ENCODE peak calls at places on chromosomes 7 and 10, in six cellular contexts. One of them, this sample, is unnamed.

GRCh38 chr10:17109475-17110207 is 20.0 kb downstream of the CUBN start:
- DNase-seq in hippocampal formation: no peak
- DNase-seq in HEK293T: no peak
- DNase-seq in lower leg skin: no peak
- DNase-seq in HFFc6: peak; percentile 75
- DNase-seq in fibroblast of the aortic adventitia: peak; percentile 71
- DNase-seq in this sample: peak; percentile 71

GRCh38 chr7:39488467-39489393 is 77.5 kb upstream of the YAE1 start:
- DNase-seq in hippocampal formation: no peak
- DNase-seq in HFFc6: no peak
- DNase-seq in fibroblast of the aortic adventitia: no peak
- DNase-seq in HEK293T: no peak
- DNase-seq in lower leg skin: no peak
- DNase-seq in this sample: no peak

GRCh38 chr7:151233804-151234203 is 1.5 kb downstream of the CHPF2 start:
- DNase-seq in lower leg skin: no peak
- DNase-seq in HFFc6: no peak
- DNase-seq in hippocampal formation: no peak
- DNase-seq in HEK293T: no peak
- DNase-seq in fibroblast of the aortic adventitia: no peak
- DNase-seq in this sample: no peak

GRCh38 chr10:133370026-133370786 is 2.9 kb downstream of the ECHS1 start:
- DNase-seq in hippocampal formation: no peak
- DNase-seq in HEK293T: no peak
- DNase-seq in fibroblast of the aortic adventitia: no peak
- DNase-seq in lower leg skin: no peak
- DNase-seq in HFFc6: no peak
- DNase-seq in this sample: no peak

GRCh38 chr7:44333971-44334733 is 8.8 kb upstream of the CAMK2B start:
- DNase-seq in fibroblast of the aortic adventitia: peak; percentile 31
- DNase-seq in hippocampal formation: peak; percentile 65
- DNase-seq in HFFc6: no peak
- DNase-seq in HEK293T: peak; percentile 3
- DNase-seq in lower leg skin: no peak
- DNase-seq in this sample: no peak

GRCh38 chr10:62560207-62560819 is 186.1 kb downstream of the ZNF365 start:
- DNase-seq in HFFc6: peak; percentile 56
- DNase-seq in HEK293T: no peak
- DNase-seq in lower leg skin: peak; percentile 64
- DNase-seq in hippocampal formation: no peak
- DNase-seq in fibroblast of the aortic adventitia: peak; percentile 96
- DNase-seq in this sample: peak; percentile 78

GRCh38 chr7:135758531-135758932 is 9.9 kb upstream of the FAM180A start:
- DNase-seq in fibroblast of the aortic adventitia: peak; percentile 80
- DNase-seq in HFFc6: no peak
- DNase-seq in lower leg skin: no peak
- DNase-seq in HEK293T: no peak
- DNase-seq in hippocampal formation: no peak
- DNase-seq in this sample: peak; percentile 83

GRCh38 chr10:89645742-89646172 is 715 bp upstream of the PANK1 start:
- DNase-seq in HFFc6: no peak
- DNase-seq in lower leg skin: no peak
- DNase-seq in HEK293T: no peak
- DNase-seq in fibroblast of the aortic adventitia: no peak
- DNase-seq in hippocampal formation: no peak
- DNase-seq in this sample: no peak

GRCh38 chr10:112732277-112732891 is 217.7 kb upstream of the TCF7L2 start:
- DNase-seq in HFFc6: peak; percentile 56
- DNase-seq in lower leg skin: no peak
- DNase-seq in fibroblast of the aortic adventitia: no peak
- DNase-seq in HEK293T: no peak
- DNase-seq in hippocampal formation: no peak
- DNase-seq in this sample: peak; percentile 20

GRCh38 chr7:27689045-27689877 is 26.6 kb upstream of the HIBADH start:
- DNase-seq in fibroblast of the aortic adventitia: peak; percentile 72
- DNase-seq in HFFc6: peak; percentile 19
- DNase-seq in lower leg skin: no peak
- DNase-seq in HEK293T: peak; percentile 35
- DNase-seq in hippocampal formation: no peak
- DNase-seq in this sample: peak; percentile 26

GRCh38 chr10:130412317-130412716 is 276.1 kb downstream of the GLRX3 start:
- DNase-seq in HFFc6: no peak
- DNase-seq in lower leg skin: no peak
- DNase-seq in hippocampal formation: no peak
- DNase-seq in fibroblast of the aortic adventitia: no peak
- DNase-seq in HEK293T: no peak
- DNase-seq in this sample: no peak

GRCh38 chr10:103663802-103664201 is 170.3 kb downstream of the NEURL1 start:
- DNase-seq in lower leg skin: no peak
- DNase-seq in fibroblast of the aortic adventitia: no peak
- DNase-seq in hippocampal formation: peak; percentile 84
- DNase-seq in HFFc6: no peak
- DNase-seq in HEK293T: no peak
- DNase-seq in this sample: no peak

GRCh38 chr7:6284461-6285360 is 12.3 kb upstream of the CYTH3 start:
- DNase-seq in HFFc6: no peak
- DNase-seq in lower leg skin: no peak
- DNase-seq in fibroblast of the aortic adventitia: no peak
- DNase-seq in HEK293T: no peak
- DNase-seq in hippocampal formation: no peak
- DNase-seq in this sample: no peak

GRCh38 chr7:80644054-80644453 is 5.6 kb downstream of the CD36 start:
- DNase-seq in hippocampal formation: no peak
- DNase-seq in lower leg skin: no peak
- DNase-seq in HEK293T: no peak
- DNase-seq in HFFc6: no peak
- DNase-seq in fibroblast of the aortic adventitia: no peak
- DNase-seq in this sample: no peak

GRCh38 chr7:14905764-14906163 is 3.2 kb upstream of the DGKB start:
- DNase-seq in fibroblast of the aortic adventitia: no peak
- DNase-seq in hippocampal formation: no peak
- DNase-seq in HFFc6: no peak
- DNase-seq in lower leg skin: no peak
- DNase-seq in HEK293T: no peak
- DNase-seq in this sample: no peak

GRCh38 chr7:25319707-25320106 is 91.4 kb upstream of the NPVF start:
- DNase-seq in HEK293T: no peak
- DNase-seq in lower leg skin: no peak
- DNase-seq in fibroblast of the aortic adventitia: no peak
- DNase-seq in HFFc6: no peak
- DNase-seq in hippocampal formation: no peak
- DNase-seq in this sample: no peak

GRCh38 chr10:100311307-100311706 is 18.7 kb downstream of the PKD2L1 start:
- DNase-seq in lower leg skin: no peak
- DNase-seq in fibroblast of the aortic adventitia: no peak
- DNase-seq in HEK293T: no peak
- DNase-seq in hippocampal formation: no peak
- DNase-seq in HFFc6: no peak
- DNase-seq in this sample: no peak

GRCh38 chr10:73922007-73922863 is 11.3 kb downstream of the PLAU start:
- DNase-seq in lower leg skin: no peak
- DNase-seq in HEK293T: no peak
- DNase-seq in HFFc6: no peak
- DNase-seq in hippocampal formation: no peak
- DNase-seq in fibroblast of the aortic adventitia: no peak
- DNase-seq in this sample: no peak

GRCh38 chr7:147981072-147981813 is 609.3 kb upstream of the C7orf33 start:
- DNase-seq in fibroblast of the aortic adventitia: no peak
- DNase-seq in HFFc6: no peak
- DNase-seq in lower leg skin: no peak
- DNase-seq in HEK293T: no peak
- DNase-seq in hippocampal formation: no peak
- DNase-seq in this sample: peak; percentile 58

GRCh38 chr7:100726998-100727761 is 6.2 kb upstream of the ZAN start:
- DNase-seq in hippocampal formation: no peak
- DNase-seq in HFFc6: peak; percentile 82
- DNase-seq in lower leg skin: no peak
- DNase-seq in fibroblast of the aortic adventitia: peak; percentile 96
- DNase-seq in HEK293T: no peak
- DNase-seq in this sample: peak; percentile 89

GRCh38 chr7:50197547-50197946 is 104.5 kb upstream of the ZPBP start:
- DNase-seq in hippocampal formation: no peak
- DNase-seq in HEK293T: no peak
- DNase-seq in fibroblast of the aortic adventitia: no peak
- DNase-seq in lower leg skin: no peak
- DNase-seq in HFFc6: no peak
- DNase-seq in this sample: no peak

GRCh38 chr7:23114854-23115253 is 9.3 kb downstream of the KLHL7 start:
- DNase-seq in HFFc6: peak; percentile 37
- DNase-seq in fibroblast of the aortic adventitia: no peak
- DNase-seq in hippocampal formation: peak; percentile 8
- DNase-seq in HEK293T: no peak
- DNase-seq in lower leg skin: no peak
- DNase-seq in this sample: peak; percentile 56

GRCh38 chr10:24685958-24686540 is 37.6 kb downstream of the ARHGAP21 start:
- DNase-seq in lower leg skin: no peak
- DNase-seq in HEK293T: no peak
- DNase-seq in HFFc6: peak; percentile 48
- DNase-seq in hippocampal formation: no peak
- DNase-seq in fibroblast of the aortic adventitia: peak; percentile 88
- DNase-seq in this sample: peak; percentile 14

GRCh38 chr10:130215076-130215917 is 79.1 kb downstream of the GLRX3 start:
- DNase-seq in lower leg skin: no peak
- DNase-seq in HEK293T: no peak
- DNase-seq in HFFc6: no peak
- DNase-seq in hippocampal formation: no peak
- DNase-seq in fibroblast of the aortic adventitia: no peak
- DNase-seq in this sample: no peak

GRCh38 chr10:93445097-93445960 is 36.8 kb downstream of the MYOF start:
- DNase-seq in HFFc6: peak; percentile 98
- DNase-seq in hippocampal formation: peak; percentile 48
- DNase-seq in fibroblast of the aortic adventitia: peak; percentile 94
- DNase-seq in HEK293T: peak; percentile 62
- DNase-seq in lower leg skin: peak; percentile 85
- DNase-seq in this sample: peak; percentile 78

GRCh38 chr10:93235686-93236085 is 162.0 kb downstream of the CYP26A1 start:
- DNase-seq in fibroblast of the aortic adventitia: peak; percentile 67
- DNase-seq in hippocampal formation: no peak
- DNase-seq in lower leg skin: no peak
- DNase-seq in HFFc6: peak; percentile 63
- DNase-seq in HEK293T: no peak
- DNase-seq in this sample: peak; percentile 83

GRCh38 chr10:8444630-8445029 is 390.1 kb downstream of the GATA3 start:
- DNase-seq in fibroblast of the aortic adventitia: peak; percentile 7
- DNase-seq in hippocampal formation: no peak
- DNase-seq in HFFc6: no peak
- DNase-seq in HEK293T: peak; percentile 49
- DNase-seq in lower leg skin: no peak
- DNase-seq in this sample: no peak

GRCh38 chr7:98826400-98826799 is 43.4 kb downstream of the TMEM130 start:
- DNase-seq in HFFc6: no peak
- DNase-seq in HEK293T: no peak
- DNase-seq in hippocampal formation: no peak
- DNase-seq in lower leg skin: no peak
- DNase-seq in fibroblast of the aortic adventitia: no peak
- DNase-seq in this sample: no peak

GRCh38 chr10:119120413-119120867 is 16.5 kb downstream of the DENND10 start:
- DNase-seq in lower leg skin: no peak
- DNase-seq in HEK293T: no peak
- DNase-seq in HFFc6: peak; percentile 69
- DNase-seq in hippocampal formation: no peak
- DNase-seq in fibroblast of the aortic adventitia: no peak
- DNase-seq in this sample: no peak

GRCh38 chr10:119335671-119336353 is 128.4 kb downstream of the GRK5 start:
- DNase-seq in lower leg skin: no peak
- DNase-seq in HEK293T: no peak
- DNase-seq in hippocampal formation: no peak
- DNase-seq in fibroblast of the aortic adventitia: no peak
- DNase-seq in HFFc6: no peak
- DNase-seq in this sample: no peak

GRCh38 chr7:25781704-25782103 is 370.3 kb upstream of the NFE2L3 start:
- DNase-seq in lower leg skin: no peak
- DNase-seq in hippocampal formation: no peak
- DNase-seq in HEK293T: no peak
- DNase-seq in HFFc6: no peak
- DNase-seq in fibroblast of the aortic adventitia: no peak
- DNase-seq in this sample: no peak

GRCh38 chr10:64368298-64368697 is 847.1 kb downstream of the REEP3 start:
- DNase-seq in lower leg skin: no peak
- DNase-seq in HEK293T: no peak
- DNase-seq in hippocampal formation: no peak
- DNase-seq in fibroblast of the aortic adventitia: no peak
- DNase-seq in HFFc6: no peak
- DNase-seq in this sample: no peak

GRCh38 chr10:92880233-92880861 is 32.0 kb downstream of the EXOC6 start:
- DNase-seq in HFFc6: peak; percentile 47
- DNase-seq in HEK293T: peak; percentile 23
- DNase-seq in lower leg skin: no peak
- DNase-seq in fibroblast of the aortic adventitia: peak; percentile 82
- DNase-seq in hippocampal formation: peak; percentile 83
- DNase-seq in this sample: peak; percentile 31

GRCh38 chr10:78277734-78278404 is 244.2 kb downstream of the RPS24 start:
- DNase-seq in lower leg skin: peak; percentile 54
- DNase-seq in HFFc6: peak; percentile 52
- DNase-seq in HEK293T: no peak
- DNase-seq in hippocampal formation: no peak
- DNase-seq in fibroblast of the aortic adventitia: peak; percentile 76
- DNase-seq in this sample: peak; percentile 84

GRCh38 chr10:132865851-132866600 is 76.3 kb downstream of the CFAP46 start:
- DNase-seq in fibroblast of the aortic adventitia: no peak
- DNase-seq in lower leg skin: no peak
- DNase-seq in HFFc6: no peak
- DNase-seq in hippocampal formation: no peak
- DNase-seq in HEK293T: no peak
- DNase-seq in this sample: no peak

GRCh38 chr7:139726485-139726869 is 51.3 kb downstream of the HIPK2 start:
- DNase-seq in hippocampal formation: no peak
- DNase-seq in HEK293T: no peak
- DNase-seq in HFFc6: no peak
- DNase-seq in fibroblast of the aortic adventitia: no peak
- DNase-seq in lower leg skin: no peak
- DNase-seq in this sample: no peak

GRCh38 chr10:59885430-59886134 is 20.8 kb downstream of the CCDC6 start:
- DNase-seq in HEK293T: no peak
- DNase-seq in lower leg skin: no peak
- DNase-seq in fibroblast of the aortic adventitia: no peak
- DNase-seq in hippocampal formation: no peak
- DNase-seq in HFFc6: no peak
- DNase-seq in this sample: no peak

GRCh38 chr7:66069732-66070131 is 5.9 kb upstream of the ASL start:
- DNase-seq in fibroblast of the aortic adventitia: no peak
- DNase-seq in hippocampal formation: no peak
- DNase-seq in HEK293T: no peak
- DNase-seq in lower leg skin: no peak
- DNase-seq in HFFc6: no peak
- DNase-seq in this sample: no peak

This sample was measured in GM03348.